ENCODE peak calls at places on chromosomes 16 and 17, in nine cellular contexts. One of them, this sample, is unnamed. For H3K36me3, the result is how much of the 10 kb centered on the place peaks cover.

GRCh38 chr17:19748807-19749193 is 702 bp upstream of the ALDH3A1 start:
- DNase-seq in PC-9: no peak
- DNase-seq in bronchial epithelial cell: no peak
- DNase-seq in fibroblast of lung: no peak
- DNase-seq in BJ: no peak
- DNase-seq in brain microvascular endothelial cell: no peak
- DNase-seq in esophagus squamous epithelium: no peak
- DNase-seq in HepG2: no peak
- DNase-seq in upper lobe of left lung: no peak
- DNase-seq in this sample: no peak

GRCh38 chr17:36932383-36933173 is 4.7 kb upstream of the LHX1 start:
- DNase-seq in PC-9: no peak
- DNase-seq in bronchial epithelial cell: no peak
- DNase-seq in fibroblast of lung: no peak
- DNase-seq in BJ: no peak
- DNase-seq in brain microvascular endothelial cell: no peak
- DNase-seq in esophagus squamous epithelium: no peak
- DNase-seq in HepG2: no peak
- DNase-seq in upper lobe of left lung: peak
- DNase-seq in this sample: no peak

GRCh38 chr16:16148755-16149154 is 74.5 kb downstream of the ABCC6 start:
- DNase-seq in PC-9: no peak
- DNase-seq in bronchial epithelial cell: no peak
- DNase-seq in fibroblast of lung: peak
- DNase-seq in BJ: no peak
- DNase-seq in brain microvascular endothelial cell: no peak
- DNase-seq in esophagus squamous epithelium: no peak
- DNase-seq in HepG2: no peak
- DNase-seq in upper lobe of left lung: no peak
- DNase-seq in this sample: no peak

GRCh38 chr16:66275795-66276428 is 90.6 kb upstream of the CDH5 start:
- DNase-seq in PC-9: peak
- DNase-seq in bronchial epithelial cell: peak
- DNase-seq in fibroblast of lung: peak
- DNase-seq in BJ: no peak
- DNase-seq in brain microvascular endothelial cell: peak
- DNase-seq in esophagus squamous epithelium: no peak
- DNase-seq in HepG2: peak
- DNase-seq in upper lobe of left lung: no peak
- DNase-seq in this sample: no peak

GRCh38 chr17:6761817-6762216 is 6.0 kb downstream of the XAF1 start:
- DNase-seq in PC-9: no peak
- DNase-seq in bronchial epithelial cell: no peak
- DNase-seq in fibroblast of lung: peak
- DNase-seq in BJ: no peak
- DNase-seq in brain microvascular endothelial cell: no peak
- DNase-seq in esophagus squamous epithelium: no peak
- DNase-seq in HepG2: no peak
- DNase-seq in upper lobe of left lung: no peak
- DNase-seq in this sample: no peak

GRCh38 chr17:41107941-41108445 is 2.8 kb downstream of the KRTAP4-9 start:
- DNase-seq in PC-9: no peak
- DNase-seq in bronchial epithelial cell: peak
- DNase-seq in fibroblast of lung: peak
- DNase-seq in BJ: no peak
- DNase-seq in brain microvascular endothelial cell: no peak
- DNase-seq in esophagus squamous epithelium: no peak
- DNase-seq in HepG2: no peak
- DNase-seq in upper lobe of left lung: no peak
- DNase-seq in this sample: no peak

GRCh38 chr16:528111-529011 is 849 bp downstream of the CAPN15 start:
- DNase-seq in PC-9: peak
- DNase-seq in bronchial epithelial cell: peak
- DNase-seq in fibroblast of lung: peak
- DNase-seq in BJ: no peak
- DNase-seq in brain microvascular endothelial cell: no peak
- DNase-seq in esophagus squamous epithelium: no peak
- DNase-seq in HepG2: no peak
- DNase-seq in upper lobe of left lung: peak
- DNase-seq in this sample: peak

GRCh38 chr17:29594441-29595090 is 1.6 kb downstream of the ANKRD13B start:
- DNase-seq in PC-9: no peak
- DNase-seq in bronchial epithelial cell: no peak
- DNase-seq in fibroblast of lung: no peak
- DNase-seq in BJ: no peak
- DNase-seq in brain microvascular endothelial cell: no peak
- DNase-seq in esophagus squamous epithelium: no peak
- DNase-seq in HepG2: no peak
- DNase-seq in upper lobe of left lung: no peak
- DNase-seq in this sample: no peak

GRCh38 chr17:83202002-83203000 is 122.9 kb downstream of the METRNL start:
- DNase-seq in PC-9: no peak
- DNase-seq in bronchial epithelial cell: no peak
- DNase-seq in fibroblast of lung: no peak
- DNase-seq in BJ: no peak
- DNase-seq in brain microvascular endothelial cell: no peak
- DNase-seq in esophagus squamous epithelium: no peak
- DNase-seq in HepG2: no peak
- DNase-seq in upper lobe of left lung: peak
- DNase-seq in this sample: no peak

GRCh38 chr17:83201206-83202001 is 122.0 kb downstream of the METRNL start:
- DNase-seq in PC-9: no peak
- DNase-seq in bronchial epithelial cell: no peak
- DNase-seq in fibroblast of lung: no peak
- DNase-seq in BJ: no peak
- DNase-seq in brain microvascular endothelial cell: no peak
- DNase-seq in esophagus squamous epithelium: no peak
- DNase-seq in HepG2: no peak
- DNase-seq in upper lobe of left lung: no peak
- DNase-seq in this sample: no peak

GRCh38 chr17:83203073-83203471 is 123.7 kb downstream of the METRNL start:
- DNase-seq in PC-9: peak
- DNase-seq in bronchial epithelial cell: no peak
- DNase-seq in fibroblast of lung: peak
- DNase-seq in BJ: peak
- DNase-seq in brain microvascular endothelial cell: peak
- DNase-seq in esophagus squamous epithelium: no peak
- DNase-seq in HepG2: peak
- DNase-seq in upper lobe of left lung: peak
- DNase-seq in this sample: no peak

GRCh38 chr17:83204230-83204725 is 124.9 kb downstream of the METRNL start:
- DNase-seq in PC-9: no peak
- DNase-seq in bronchial epithelial cell: no peak
- DNase-seq in fibroblast of lung: no peak
- DNase-seq in BJ: no peak
- DNase-seq in brain microvascular endothelial cell: no peak
- DNase-seq in esophagus squamous epithelium: no peak
- DNase-seq in HepG2: no peak
- DNase-seq in upper lobe of left lung: no peak
- DNase-seq in this sample: no peak

DNA sequence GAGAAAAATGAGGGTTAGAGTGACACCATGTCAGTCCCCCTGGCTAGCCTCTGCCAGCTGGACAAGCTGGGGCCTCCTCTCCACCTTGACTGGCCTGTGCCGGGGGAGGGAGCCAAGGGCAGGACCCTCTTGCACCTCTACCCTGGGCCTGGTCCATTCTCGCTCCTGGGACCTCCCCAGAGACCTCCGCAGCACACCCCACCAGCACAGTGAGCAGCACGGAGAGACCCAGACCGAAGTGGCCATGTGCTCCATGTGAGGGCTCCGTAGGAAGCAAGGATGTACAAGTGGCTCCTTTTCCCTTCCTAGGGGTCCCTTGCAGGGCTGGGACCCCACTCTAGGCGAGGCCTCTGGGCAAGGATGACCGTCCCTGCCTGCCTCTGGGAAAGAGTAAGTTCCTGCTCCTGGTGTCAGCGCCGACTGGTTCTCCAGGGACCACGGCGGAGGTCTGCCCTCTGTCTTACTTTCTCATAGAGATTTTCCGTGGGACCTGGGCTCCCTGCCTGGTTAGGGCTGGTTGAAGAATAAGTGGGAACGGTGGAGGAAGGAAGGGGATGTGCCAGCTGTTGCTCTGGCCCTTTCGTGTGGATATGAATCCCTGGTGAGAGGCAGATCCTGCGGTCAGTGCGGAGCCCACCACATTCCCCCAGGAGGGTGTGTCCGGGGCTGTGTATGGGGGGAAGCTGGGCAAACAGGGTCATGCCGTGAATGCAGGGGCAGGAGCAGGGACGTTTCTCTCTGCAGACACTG is 124.2 kb downstream of the METRNL start:
- DNase-seq in PC-9: no peak
- DNase-seq in bronchial epithelial cell: no peak
- DNase-seq in fibroblast of lung: no peak
- DNase-seq in BJ: no peak
- DNase-seq in brain microvascular endothelial cell: no peak
- DNase-seq in esophagus squamous epithelium: no peak
- DNase-seq in HepG2: no peak
- DNase-seq in upper lobe of left lung: peak
- DNase-seq in this sample: no peak
- H3K4me3 ChIP-seq in PC-9: no peak
- H3K4me3 ChIP-seq in bronchial epithelial cell: no peak
- H3K4me3 ChIP-seq in fibroblast of lung: no peak
- H3K4me3 ChIP-seq in BJ: no peak
- H3K4me3 ChIP-seq in brain microvascular endothelial cell: no peak
- H3K4me3 ChIP-seq in esophagus squamous epithelium: no peak
- H3K4me3 ChIP-seq in HepG2: no peak
- H3K4me3 ChIP-seq in upper lobe of left lung: no peak
- H3K4me3 ChIP-seq in this sample: no peak

DNA sequence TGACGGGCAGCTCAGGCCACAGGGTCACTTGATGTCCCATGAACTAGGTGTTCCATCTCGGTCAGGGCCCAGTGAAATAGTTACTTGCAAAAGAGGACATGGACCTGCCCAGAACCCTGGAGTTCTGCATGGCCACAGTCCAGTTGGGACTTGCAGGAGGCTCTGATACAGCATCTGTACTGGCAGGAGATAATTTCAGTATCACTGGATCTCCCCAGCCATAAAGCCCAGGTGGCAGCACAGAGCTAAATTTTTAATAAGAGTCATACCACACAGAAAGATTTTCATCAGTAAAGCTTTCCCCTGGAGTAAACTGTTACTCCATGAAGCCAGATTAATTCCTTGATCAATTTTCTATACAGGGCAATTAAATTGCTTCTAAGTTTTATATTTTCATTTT is 18.0 kb upstream of the SLC16A5 start:
- DNase-seq in PC-9: no peak
- DNase-seq in bronchial epithelial cell: peak
- DNase-seq in fibroblast of lung: no peak
- DNase-seq in BJ: no peak
- DNase-seq in brain microvascular endothelial cell: no peak
- DNase-seq in esophagus squamous epithelium: no peak
- DNase-seq in HepG2: no peak
- DNase-seq in upper lobe of left lung: no peak
- DNase-seq in this sample: no peak
- TF ChIP-seq CTCF in PC-9: peak
- TF ChIP-seq CTCF in bronchial epithelial cell: peak
- TF ChIP-seq CTCF in fibroblast of lung: peak
- TF ChIP-seq CTCF in BJ: peak
- TF ChIP-seq CTCF in brain microvascular endothelial cell: peak
- TF ChIP-seq CTCF in esophagus squamous epithelium: peak
- TF ChIP-seq CTCF in HepG2: peak
- TF ChIP-seq CTCF in upper lobe of left lung: no peak
- TF ChIP-seq CTCF in this sample: peak

GRCh38 chr16:89138513-89138795 is 33.1 kb upstream of the CDH15 start:
- DNase-seq in PC-9: no peak
- DNase-seq in bronchial epithelial cell: no peak
- DNase-seq in fibroblast of lung: no peak
- DNase-seq in BJ: no peak
- DNase-seq in brain microvascular endothelial cell: no peak
- DNase-seq in esophagus squamous epithelium: no peak
- DNase-seq in HepG2: no peak
- DNase-seq in upper lobe of left lung: peak
- DNase-seq in this sample: peak

GRCh38 chr16:89138843-89139520 is 32.6 kb upstream of the CDH15 start:
- DNase-seq in PC-9: no peak
- DNase-seq in bronchial epithelial cell: no peak
- DNase-seq in fibroblast of lung: no peak
- DNase-seq in BJ: no peak
- DNase-seq in brain microvascular endothelial cell: no peak
- DNase-seq in esophagus squamous epithelium: no peak
- DNase-seq in HepG2: no peak
- DNase-seq in upper lobe of left lung: peak
- DNase-seq in this sample: no peak

GRCh38 chr16:89137666-89138512 is 33.7 kb upstream of the CDH15 start:
- DNase-seq in PC-9: no peak
- DNase-seq in bronchial epithelial cell: no peak
- DNase-seq in fibroblast of lung: no peak
- DNase-seq in BJ: no peak
- DNase-seq in brain microvascular endothelial cell: no peak
- DNase-seq in esophagus squamous epithelium: no peak
- DNase-seq in HepG2: no peak
- DNase-seq in upper lobe of left lung: peak
- DNase-seq in this sample: peak

GRCh38 chr16:89135166-89135565 is 36.4 kb upstream of the CDH15 start:
- DNase-seq in PC-9: no peak
- DNase-seq in bronchial epithelial cell: no peak
- DNase-seq in fibroblast of lung: no peak
- DNase-seq in BJ: no peak
- DNase-seq in brain microvascular endothelial cell: no peak
- DNase-seq in esophagus squamous epithelium: no peak
- DNase-seq in HepG2: no peak
- DNase-seq in upper lobe of left lung: no peak
- DNase-seq in this sample: no peak

DNA sequence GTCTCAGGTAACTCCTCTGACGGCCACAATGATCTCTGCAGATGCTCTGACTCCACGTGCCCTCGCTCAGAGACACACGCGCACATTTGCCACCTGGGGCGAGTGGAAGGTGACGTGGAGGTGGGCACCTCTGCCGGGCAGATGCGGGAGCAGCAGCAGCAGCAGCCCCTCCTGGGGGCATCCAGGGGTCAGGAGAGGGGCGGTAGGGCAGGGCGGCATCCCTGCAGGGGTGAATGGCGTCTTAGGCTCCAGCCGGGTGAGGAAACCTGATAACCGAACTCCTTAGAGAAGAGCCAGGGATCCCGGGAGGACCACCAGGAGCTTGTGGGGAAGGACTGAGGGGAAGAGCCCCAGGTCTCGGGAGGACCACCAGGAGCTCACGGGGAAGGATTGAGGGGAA is 34.6 kb upstream of the CDH15 start:
- DNase-seq in PC-9: no peak
- DNase-seq in bronchial epithelial cell: no peak
- DNase-seq in fibroblast of lung: no peak
- DNase-seq in BJ: no peak
- DNase-seq in brain microvascular endothelial cell: no peak
- DNase-seq in esophagus squamous epithelium: no peak
- DNase-seq in HepG2: no peak
- DNase-seq in upper lobe of left lung: peak
- DNase-seq in this sample: peak
- H3K36me3 ChIP-seq in PC-9: under half
- H3K36me3 ChIP-seq in bronchial epithelial cell: under half
- H3K36me3 ChIP-seq in fibroblast of lung: under half
- H3K36me3 ChIP-seq in BJ: under half
- H3K36me3 ChIP-seq in brain microvascular endothelial cell: under half
- H3K36me3 ChIP-seq in esophagus squamous epithelium: half or more
- H3K36me3 ChIP-seq in HepG2: under half
- H3K36me3 ChIP-seq in upper lobe of left lung: half or more
- H3K36me3 ChIP-seq in this sample: under half

GRCh38 chr17:59827721-59828477 is 64.8 kb downstream of the TUBD1 start:
- DNase-seq in PC-9: no peak
- DNase-seq in bronchial epithelial cell: no peak
- DNase-seq in fibroblast of lung: peak
- DNase-seq in BJ: no peak
- DNase-seq in brain microvascular endothelial cell: no peak
- DNase-seq in esophagus squamous epithelium: no peak
- DNase-seq in HepG2: no peak
- DNase-seq in upper lobe of left lung: no peak
- DNase-seq in this sample: no peak

GRCh38 chr17:59828478-59828760 is 64.3 kb downstream of the TUBD1 start:
- DNase-seq in PC-9: no peak
- DNase-seq in bronchial epithelial cell: no peak
- DNase-seq in fibroblast of lung: no peak
- DNase-seq in BJ: no peak
- DNase-seq in brain microvascular endothelial cell: no peak
- DNase-seq in esophagus squamous epithelium: no peak
- DNase-seq in HepG2: no peak
- DNase-seq in upper lobe of left lung: no peak
- DNase-seq in this sample: no peak

GRCh38 chr17:59830007-59830630 is 62.6 kb downstream of the TUBD1 start:
- DNase-seq in PC-9: no peak
- DNase-seq in bronchial epithelial cell: peak
- DNase-seq in fibroblast of lung: peak
- DNase-seq in BJ: no peak
- DNase-seq in brain microvascular endothelial cell: peak
- DNase-seq in esophagus squamous epithelium: no peak
- DNase-seq in HepG2: no peak
- DNase-seq in upper lobe of left lung: no peak
- DNase-seq in this sample: no peak

GRCh38 chr17:59830846-59831486 is 61.8 kb downstream of the TUBD1 start:
- DNase-seq in PC-9: no peak
- DNase-seq in bronchial epithelial cell: peak
- DNase-seq in fibroblast of lung: peak
- DNase-seq in BJ: no peak
- DNase-seq in brain microvascular endothelial cell: no peak
- DNase-seq in esophagus squamous epithelium: no peak
- DNase-seq in HepG2: no peak
- DNase-seq in upper lobe of left lung: no peak
- DNase-seq in this sample: no peak

DNA sequence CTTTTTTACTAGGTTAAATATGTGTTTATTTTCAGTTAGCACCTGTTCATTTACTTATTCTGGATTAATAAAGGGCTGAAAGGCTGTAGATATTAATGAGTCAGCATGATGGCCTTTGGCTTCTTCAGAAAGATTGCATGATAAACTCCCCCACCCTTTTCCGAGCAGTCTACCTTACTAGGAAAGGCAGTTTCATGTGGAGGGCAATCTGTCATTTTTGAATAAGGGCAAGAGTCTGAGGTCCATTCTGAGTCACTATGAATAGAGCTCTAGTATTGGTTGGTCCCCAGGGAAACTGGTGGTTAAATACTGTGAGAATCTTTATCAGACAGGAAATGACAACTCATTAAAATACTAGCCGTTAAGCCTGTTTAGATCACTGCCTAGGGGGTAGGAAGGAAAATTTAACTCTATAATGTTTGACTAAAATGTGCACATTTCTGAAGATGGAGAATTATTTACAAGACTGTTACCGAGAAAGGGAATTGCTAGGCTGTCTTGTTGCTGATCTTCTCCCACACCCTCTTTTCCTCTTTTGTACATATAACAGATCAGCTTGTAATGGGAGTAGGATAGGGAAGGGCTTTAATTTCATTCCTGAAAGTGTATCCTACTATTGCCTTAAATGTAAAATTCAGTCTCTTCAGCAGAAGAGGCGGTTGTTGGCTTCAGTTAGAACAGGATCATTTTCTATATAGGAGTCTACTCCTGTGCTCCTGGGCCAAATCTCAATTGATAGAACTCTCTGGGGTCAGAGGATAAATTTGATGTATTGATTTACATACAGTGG is 63.3 kb downstream of the TUBD1 start:
- DNase-seq in PC-9: peak
- DNase-seq in bronchial epithelial cell: peak
- DNase-seq in fibroblast of lung: peak
- DNase-seq in BJ: peak
- DNase-seq in brain microvascular endothelial cell: peak
- DNase-seq in esophagus squamous epithelium: no peak
- DNase-seq in HepG2: peak
- DNase-seq in upper lobe of left lung: no peak
- DNase-seq in this sample: peak
- H3K4me3 ChIP-seq in PC-9: peak
- H3K4me3 ChIP-seq in bronchial epithelial cell: no peak
- H3K4me3 ChIP-seq in fibroblast of lung: peak
- H3K4me3 ChIP-seq in BJ: no peak
- H3K4me3 ChIP-seq in brain microvascular endothelial cell: peak
- H3K4me3 ChIP-seq in esophagus squamous epithelium: no peak
- H3K4me3 ChIP-seq in HepG2: peak
- H3K4me3 ChIP-seq in upper lobe of left lung: no peak
- H3K4me3 ChIP-seq in this sample: peak

This sample was measured in GM06990.